ENCODE peak calls at places on chromosomes 6 and 20, in nine cellular contexts. One of them, this sample, is unnamed.

GRCh38 chr6:75759207-75759606 is 10.2 kb downstream of the MYO6 start:
- DNase-seq in GM23338: peak
- DNase-seq in PC-3: no peak
- DNase-seq in GM23248: peak
- DNase-seq in HCT116: no peak
- DNase-seq in SK-N-SH: no peak
- DNase-seq in neural progenitor cell: peak
- DNase-seq in MM.1S: no peak
- DNase-seq in hepatocyte: no peak
- DNase-seq in this sample: no peak

GRCh38 chr20:63703976-63704748 is 3.6 kb downstream of the ARFRP1 start:
- DNase-seq in GM23338: no peak
- DNase-seq in PC-3: no peak
- DNase-seq in GM23248: no peak
- DNase-seq in HCT116: no peak
- DNase-seq in SK-N-SH: no peak
- DNase-seq in neural progenitor cell: no peak
- DNase-seq in MM.1S: no peak
- DNase-seq in hepatocyte: peak
- DNase-seq in this sample: no peak

GRCh38 chr20:54176610-54177009 is 2.8 kb upstream of the CYP24A1 start:
- DNase-seq in GM23338: no peak
- DNase-seq in PC-3: peak
- DNase-seq in GM23248: peak
- DNase-seq in HCT116: no peak
- DNase-seq in SK-N-SH: no peak
- DNase-seq in neural progenitor cell: no peak
- DNase-seq in MM.1S: no peak
- DNase-seq in hepatocyte: no peak
- DNase-seq in this sample: no peak

GRCh38 chr6:167118006-167118405 is 4.9 kb upstream of the CCR6 start:
- DNase-seq in GM23338: no peak
- DNase-seq in PC-3: no peak
- DNase-seq in GM23248: no peak
- DNase-seq in HCT116: no peak
- DNase-seq in SK-N-SH: no peak
- DNase-seq in neural progenitor cell: no peak
- DNase-seq in MM.1S: no peak
- DNase-seq in hepatocyte: no peak
- DNase-seq in this sample: no peak

GRCh38 chr6:44222987-44223470 is 366 bp upstream of the SLC29A1 start:
- DNase-seq in GM23338: peak
- DNase-seq in PC-3: peak
- DNase-seq in GM23248: peak
- DNase-seq in HCT116: no peak
- DNase-seq in SK-N-SH: no peak
- DNase-seq in neural progenitor cell: no peak
- DNase-seq in MM.1S: peak
- DNase-seq in hepatocyte: no peak
- DNase-seq in this sample: no peak

GRCh38 chr6:84052204-84052882 is 18.8 kb downstream of the MRAP2 start:
- DNase-seq in GM23338: peak
- DNase-seq in PC-3: peak
- DNase-seq in GM23248: peak
- DNase-seq in HCT116: no peak
- DNase-seq in SK-N-SH: peak
- DNase-seq in neural progenitor cell: peak
- DNase-seq in MM.1S: no peak
- DNase-seq in hepatocyte: peak
- DNase-seq in this sample: no peak

GRCh38 chr20:35891375-35891774 is 62.9 kb downstream of the SCAND1 start:
- DNase-seq in GM23338: no peak
- DNase-seq in PC-3: no peak
- DNase-seq in GM23248: peak
- DNase-seq in HCT116: no peak
- DNase-seq in SK-N-SH: no peak
- DNase-seq in neural progenitor cell: no peak
- DNase-seq in MM.1S: no peak
- DNase-seq in hepatocyte: no peak
- DNase-seq in this sample: no peak

GRCh38 chr6:118968416-118968815 is 33.5 kb upstream of the MCM9 start:
- DNase-seq in GM23338: peak
- DNase-seq in PC-3: peak
- DNase-seq in GM23248: peak
- DNase-seq in HCT116: peak
- DNase-seq in SK-N-SH: no peak
- DNase-seq in neural progenitor cell: peak
- DNase-seq in MM.1S: peak
- DNase-seq in hepatocyte: peak
- DNase-seq in this sample: peak

GRCh38 chr20:15061955-15062354 is 724.5 kb upstream of the FLRT3 start:
- DNase-seq in GM23338: peak
- DNase-seq in PC-3: peak
- DNase-seq in GM23248: no peak
- DNase-seq in HCT116: no peak
- DNase-seq in SK-N-SH: no peak
- DNase-seq in neural progenitor cell: peak
- DNase-seq in MM.1S: no peak
- DNase-seq in hepatocyte: peak
- DNase-seq in this sample: no peak

GRCh38 chr6:37106982-37107453 is 62.9 kb upstream of the PIM1 start:
- DNase-seq in GM23338: no peak
- DNase-seq in PC-3: no peak
- DNase-seq in GM23248: no peak
- DNase-seq in HCT116: no peak
- DNase-seq in SK-N-SH: no peak
- DNase-seq in neural progenitor cell: no peak
- DNase-seq in MM.1S: no peak
- DNase-seq in hepatocyte: peak
- DNase-seq in this sample: no peak

GRCh38 chr20:5195655-5196054 is 68.8 kb downstream of the CDS2 start:
- DNase-seq in GM23338: no peak
- DNase-seq in PC-3: no peak
- DNase-seq in GM23248: peak
- DNase-seq in HCT116: no peak
- DNase-seq in SK-N-SH: no peak
- DNase-seq in neural progenitor cell: no peak
- DNase-seq in MM.1S: no peak
- DNase-seq in hepatocyte: no peak
- DNase-seq in this sample: no peak

GRCh38 chr20:4971064-4971463 is 30.2 kb downstream of the SLC23A2 start:
- DNase-seq in GM23338: no peak
- DNase-seq in PC-3: no peak
- DNase-seq in GM23248: no peak
- DNase-seq in HCT116: no peak
- DNase-seq in SK-N-SH: no peak
- DNase-seq in neural progenitor cell: no peak
- DNase-seq in MM.1S: no peak
- DNase-seq in hepatocyte: no peak
- DNase-seq in this sample: no peak

GRCh38 chr6:131914967-131915751 is 36.0 kb downstream of the CCN2 start:
- DNase-seq in GM23338: peak
- DNase-seq in PC-3: peak
- DNase-seq in GM23248: peak
- DNase-seq in HCT116: peak
- DNase-seq in SK-N-SH: peak
- DNase-seq in neural progenitor cell: peak
- DNase-seq in MM.1S: peak
- DNase-seq in hepatocyte: peak
- DNase-seq in this sample: peak

GRCh38 chr6:98904096-98904495 is 43.6 kb downstream of the FBXL4 start:
- DNase-seq in GM23338: no peak
- DNase-seq in PC-3: no peak
- DNase-seq in GM23248: no peak
- DNase-seq in HCT116: no peak
- DNase-seq in SK-N-SH: no peak
- DNase-seq in neural progenitor cell: no peak
- DNase-seq in MM.1S: no peak
- DNase-seq in hepatocyte: no peak
- DNase-seq in this sample: no peak

GRCh38 chr6:110629153-110629552 is 152.7 kb upstream of the SLC22A16 start:
- DNase-seq in GM23338: no peak
- DNase-seq in PC-3: no peak
- DNase-seq in GM23248: no peak
- DNase-seq in HCT116: no peak
- DNase-seq in SK-N-SH: no peak
- DNase-seq in neural progenitor cell: no peak
- DNase-seq in MM.1S: no peak
- DNase-seq in hepatocyte: no peak
- DNase-seq in this sample: no peak

GRCh38 chr20:36084897-36085617 is 69.5 kb upstream of the EPB41L1 start:
- DNase-seq in GM23338: no peak
- DNase-seq in PC-3: peak
- DNase-seq in GM23248: no peak
- DNase-seq in HCT116: no peak
- DNase-seq in SK-N-SH: no peak
- DNase-seq in neural progenitor cell: no peak
- DNase-seq in MM.1S: no peak
- DNase-seq in hepatocyte: peak
- DNase-seq in this sample: no peak

GRCh38 chr6:30915591-30915946 is 1.5 kb downstream of the VARS2 start:
- DNase-seq in GM23338: peak
- DNase-seq in PC-3: peak
- DNase-seq in GM23248: peak
- DNase-seq in HCT116: peak
- DNase-seq in SK-N-SH: peak
- DNase-seq in neural progenitor cell: peak
- DNase-seq in MM.1S: peak
- DNase-seq in hepatocyte: peak
- DNase-seq in this sample: peak

GRCh38 chr6:146972526-146972925 is 231.7 kb upstream of the STXBP5 start:
- DNase-seq in GM23338: no peak
- DNase-seq in PC-3: no peak
- DNase-seq in GM23248: peak
- DNase-seq in HCT116: no peak
- DNase-seq in SK-N-SH: no peak
- DNase-seq in neural progenitor cell: no peak
- DNase-seq in MM.1S: no peak
- DNase-seq in hepatocyte: no peak
- DNase-seq in this sample: no peak

GRCh38 chr6:124881898-124882579 is 80.2 kb upstream of the RNF217 start:
- DNase-seq in GM23338: peak
- DNase-seq in PC-3: peak
- DNase-seq in GM23248: peak
- DNase-seq in HCT116: no peak
- DNase-seq in SK-N-SH: no peak
- DNase-seq in neural progenitor cell: peak
- DNase-seq in MM.1S: no peak
- DNase-seq in hepatocyte: no peak
- DNase-seq in this sample: no peak

GRCh38 chr6:22530506-22530905 is 38.9 kb upstream of the HDGFL1 start:
- DNase-seq in GM23338: no peak
- DNase-seq in PC-3: no peak
- DNase-seq in GM23248: no peak
- DNase-seq in HCT116: no peak
- DNase-seq in SK-N-SH: no peak
- DNase-seq in neural progenitor cell: no peak
- DNase-seq in MM.1S: no peak
- DNase-seq in hepatocyte: no peak
- DNase-seq in this sample: no peak

GRCh38 chr6:22536111-22536510 is 33.3 kb upstream of the HDGFL1 start:
- DNase-seq in GM23338: no peak
- DNase-seq in PC-3: no peak
- DNase-seq in GM23248: no peak
- DNase-seq in HCT116: no peak
- DNase-seq in SK-N-SH: no peak
- DNase-seq in neural progenitor cell: no peak
- DNase-seq in MM.1S: no peak
- DNase-seq in hepatocyte: no peak
- DNase-seq in this sample: no peak
- TF ChIP-seq EZH2phosphoT487 in GM23338: no peak
- TF ChIP-seq EZH2phosphoT487 in PC-3: no peak
- TF ChIP-seq EZH2phosphoT487 in GM23248: no peak
- TF ChIP-seq EZH2phosphoT487 in HCT116: no peak
- TF ChIP-seq EZH2phosphoT487 in SK-N-SH: no peak
- TF ChIP-seq EZH2phosphoT487 in neural progenitor cell: no peak
- TF ChIP-seq EZH2phosphoT487 in MM.1S: no peak
- TF ChIP-seq EZH2phosphoT487 in hepatocyte: no peak
- TF ChIP-seq EZH2phosphoT487 in this sample: no peak

DNA sequence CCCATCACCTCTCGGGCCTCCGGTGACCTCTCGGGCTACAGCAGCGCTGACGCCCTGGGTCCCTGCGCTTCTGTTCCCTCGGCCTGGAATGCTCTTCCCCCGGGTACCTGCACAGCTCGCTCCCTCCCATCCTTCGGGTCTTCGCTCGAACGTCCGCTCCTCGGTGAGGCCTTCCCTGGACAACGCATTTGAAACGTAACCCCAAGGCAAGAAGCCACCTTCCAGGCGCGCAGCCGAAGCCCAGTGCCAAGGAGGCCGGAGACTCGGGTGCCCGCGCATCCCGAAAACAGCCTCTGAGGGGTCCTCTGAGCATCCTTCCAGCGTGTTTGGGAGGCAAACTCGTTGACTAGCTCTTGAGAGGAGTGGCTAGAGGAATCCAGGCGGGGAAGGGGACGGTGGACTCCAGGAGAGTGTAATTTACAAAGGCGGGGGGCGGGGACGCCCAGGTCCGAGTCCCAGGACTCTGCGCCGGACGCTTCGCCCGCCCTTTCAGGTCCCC is 87.0 kb downstream of the ZFP64 start:
- DNase-seq in GM23338: peak
- DNase-seq in PC-3: no peak
- DNase-seq in GM23248: peak
- DNase-seq in HCT116: no peak
- DNase-seq in SK-N-SH: peak
- DNase-seq in neural progenitor cell: peak
- DNase-seq in MM.1S: no peak
- DNase-seq in hepatocyte: peak
- DNase-seq in this sample: no peak
- TF ChIP-seq EZH2phosphoT487 in GM23338: no peak
- TF ChIP-seq EZH2phosphoT487 in PC-3: no peak
- TF ChIP-seq EZH2phosphoT487 in GM23248: no peak
- TF ChIP-seq EZH2phosphoT487 in HCT116: no peak
- TF ChIP-seq EZH2phosphoT487 in SK-N-SH: no peak
- TF ChIP-seq EZH2phosphoT487 in neural progenitor cell: no peak
- TF ChIP-seq EZH2phosphoT487 in MM.1S: no peak
- TF ChIP-seq EZH2phosphoT487 in hepatocyte: no peak
- TF ChIP-seq EZH2phosphoT487 in this sample: no peak

GRCh38 chr20:61520761-61521460 is 268.9 kb downstream of the CDH4 start:
- DNase-seq in GM23338: no peak
- DNase-seq in PC-3: no peak
- DNase-seq in GM23248: peak
- DNase-seq in HCT116: no peak
- DNase-seq in SK-N-SH: no peak
- DNase-seq in neural progenitor cell: no peak
- DNase-seq in MM.1S: no peak
- DNase-seq in hepatocyte: no peak
- DNase-seq in this sample: no peak
- TF ChIP-seq EZH2phosphoT487 in GM23338: no peak
- TF ChIP-seq EZH2phosphoT487 in PC-3: no peak
- TF ChIP-seq EZH2phosphoT487 in GM23248: no peak
- TF ChIP-seq EZH2phosphoT487 in HCT116: no peak
- TF ChIP-seq EZH2phosphoT487 in SK-N-SH: no peak
- TF ChIP-seq EZH2phosphoT487 in neural progenitor cell: no peak
- TF ChIP-seq EZH2phosphoT487 in MM.1S: no peak
- TF ChIP-seq EZH2phosphoT487 in hepatocyte: no peak
- TF ChIP-seq EZH2phosphoT487 in this sample: no peak

DNA sequence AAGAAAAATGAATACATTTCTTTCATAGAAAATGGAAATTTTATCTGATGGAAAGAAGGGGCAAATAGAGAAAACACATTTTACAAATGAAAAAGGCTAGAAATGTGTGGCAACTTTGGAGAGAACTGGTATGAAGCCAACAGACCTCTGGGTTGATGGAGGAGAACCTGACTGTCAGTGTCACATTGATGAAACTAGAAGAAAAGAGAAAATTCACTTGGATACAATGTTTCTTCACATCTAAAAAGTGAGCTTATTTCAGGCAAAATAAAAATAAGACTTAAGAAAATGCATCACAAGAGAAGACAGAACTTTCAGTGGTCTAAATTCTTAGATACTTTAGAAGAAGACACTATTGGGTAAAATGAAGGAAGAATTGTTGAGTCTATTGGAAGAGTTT is at the start of gene OR12D2:
- DNase-seq in GM23338: no peak
- DNase-seq in PC-3: no peak
- DNase-seq in GM23248: no peak
- DNase-seq in HCT116: no peak
- DNase-seq in SK-N-SH: no peak
- DNase-seq in neural progenitor cell: no peak
- DNase-seq in MM.1S: no peak
- DNase-seq in hepatocyte: no peak
- DNase-seq in this sample: no peak
- TF ChIP-seq EZH2phosphoT487 in GM23338: no peak
- TF ChIP-seq EZH2phosphoT487 in PC-3: no peak
- TF ChIP-seq EZH2phosphoT487 in GM23248: no peak
- TF ChIP-seq EZH2phosphoT487 in HCT116: no peak
- TF ChIP-seq EZH2phosphoT487 in SK-N-SH: no peak
- TF ChIP-seq EZH2phosphoT487 in neural progenitor cell: no peak
- TF ChIP-seq EZH2phosphoT487 in MM.1S: no peak
- TF ChIP-seq EZH2phosphoT487 in hepatocyte: no peak
- TF ChIP-seq EZH2phosphoT487 in this sample: no peak

This sample was measured in OCI-LY7.